ENCODE peak calls at places on chromosomes 6 and 20, in six cellular contexts. A, W, Z, O, T and S are unnamed samples.

GRCh38 chr6:75481394-75481793 is 12.2 kb downstream of the FILIP1 start:
- DNase-seq in W (no peak), O (peak), Z (no peak), A (no peak), T (no peak), S (no peak)

GRCh38 chr20:35503281-35503680 is 26.2 kb downstream of the C20orf173 start:
- DNase-seq in W (no peak), Z (no peak), A (no peak), O (no peak), T (no peak), S (no peak)

GRCh38 chr6:7190791-7191190 is 83.0 kb downstream of the RREB1 start:
- DNase-seq in W (no peak), Z (no peak), O (no peak), T (no peak), A (no peak), S (no peak)

GRCh38 chr20:61045091-61045490 is 207.0 kb upstream of the CDH4 start:
- DNase-seq in Z (no peak), O (no peak), A (no peak), W (no peak), T (no peak), S (no peak)

GRCh38 chr6:71733970-71734899 is 152.1 kb upstream of the RIMS1 start:
- DNase-seq in W (no peak), T (no peak), A (no peak), O (no peak), Z (peak), S (no peak)

GRCh38 chr6:82144852-82145332 is 102.7 kb downstream of the IBTK start:
- DNase-seq in Z (peak), T (peak), W (peak), A (no peak), O (peak), S (no peak)

GRCh38 chr20:53582574-53583351 is 10.9 kb downstream of the ZNF217 start:
- DNase-seq in A (no peak), Z (peak), W (no peak), T (no peak), O (peak), S (no peak)

GRCh38 chr20:18904624-18905023 is 91.0 kb downstream of the SCP2D1 start:
- DNase-seq in A (peak), O (no peak), Z (no peak), W (no peak), T (no peak), S (no peak)

GRCh38 chr6:134741193-134741521 is 208.7 kb downstream of the ALDH8A1 start:
- DNase-seq in T (no peak), Z (no peak), O (no peak), W (peak), A (peak), S (no peak)

GRCh38 chr6:158934157-158934556 is 65.8 kb downstream of the RSPH3 start:
- DNase-seq in O (no peak), W (no peak), T (no peak), A (no peak), Z (no peak), S (no peak)

GRCh38 chr6:148997863-148998262 is 251.0 kb downstream of the UST start:
- DNase-seq in W (no peak), A (no peak), T (no peak), Z (no peak), O (no peak), S (no peak)

GRCh38 chr20:20211988-20212518 is 155.9 kb upstream of the INSM1 start:
- DNase-seq in T (no peak), Z (no peak), A (no peak), O (no peak), W (no peak), S (no peak)

DNA sequence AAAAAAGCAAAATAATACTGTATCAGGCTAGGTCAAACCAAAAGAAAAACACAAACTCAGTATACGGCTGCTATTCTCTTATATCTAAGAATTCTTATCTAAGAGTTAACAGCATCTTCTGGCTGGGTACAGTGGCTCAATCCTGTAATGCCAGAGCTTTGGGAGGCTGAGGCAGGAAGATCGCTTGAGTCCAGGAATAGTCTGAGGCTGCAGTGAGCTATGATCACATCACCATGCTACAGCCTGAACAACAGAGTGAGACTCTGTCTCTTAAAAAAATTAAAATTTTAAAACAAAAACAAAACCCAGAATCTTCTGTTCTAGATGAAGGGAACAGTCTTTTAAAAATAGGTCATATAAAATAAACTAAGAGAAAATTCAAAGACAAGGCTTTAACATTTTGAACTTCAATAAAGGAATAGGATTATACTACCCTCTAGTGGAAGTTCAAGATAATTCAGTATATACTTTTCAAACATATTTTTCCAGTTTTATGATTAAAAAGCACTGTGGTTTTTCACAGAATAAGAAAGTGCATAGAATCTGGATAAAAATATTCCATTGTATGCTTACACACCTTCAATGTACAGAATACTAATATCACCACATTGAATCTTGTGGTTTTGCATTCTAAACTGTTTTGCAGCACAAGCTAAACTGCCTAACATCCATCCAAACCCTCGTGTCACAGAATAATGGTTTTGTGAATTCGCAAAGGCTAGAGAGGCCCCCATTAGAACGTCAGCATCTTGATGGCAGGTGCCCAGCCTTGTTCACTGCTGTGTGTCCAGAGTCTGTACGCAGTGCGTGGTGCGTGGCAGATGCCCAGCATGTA is 39.3 kb downstream of the DTNBP1 start:
- DNase-seq in Z (no peak), T (no peak), O (no peak), A (no peak), W (no peak), S (no peak)
- TF ChIP-seq CTCF in Z (peak), T (peak), O (peak), A (peak), W (peak), S (peak)

DNA sequence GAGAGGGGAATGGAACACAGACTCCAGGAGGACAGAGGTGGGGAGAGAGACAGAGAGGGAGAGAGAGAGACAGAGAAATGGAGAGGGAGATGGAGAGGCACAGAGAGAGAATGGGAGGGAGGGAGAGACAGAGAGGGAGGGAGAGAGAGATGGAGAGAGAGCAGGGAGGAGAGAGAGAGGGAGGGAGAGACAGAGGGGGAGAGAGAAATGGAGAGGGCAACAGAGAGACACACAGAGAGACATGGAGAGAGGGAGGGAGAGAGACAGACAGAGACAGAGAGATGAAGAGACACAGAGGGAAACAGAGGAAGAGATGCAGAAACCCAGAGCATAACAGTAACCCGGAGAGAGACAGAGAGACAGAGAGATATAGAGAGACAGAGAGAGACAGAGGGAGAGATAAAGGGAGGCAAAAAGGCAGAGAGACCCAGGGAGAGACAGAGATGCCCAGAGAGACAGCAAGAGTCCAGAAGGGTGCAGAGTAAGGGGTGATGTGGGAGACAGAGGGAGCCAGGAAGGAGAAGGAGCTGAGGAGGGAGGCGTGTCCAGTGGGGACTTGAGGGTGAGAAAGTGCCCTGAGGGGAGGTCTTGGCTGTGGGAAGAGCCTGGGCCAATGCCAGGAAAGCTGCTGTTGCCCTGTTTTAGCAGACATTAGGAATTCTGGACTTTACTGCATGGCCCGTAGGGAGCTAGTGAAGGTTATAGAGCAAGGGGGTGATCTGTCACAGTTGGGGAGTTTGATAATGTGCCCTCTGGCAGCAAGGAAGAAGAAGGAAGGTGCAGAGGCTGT is 78.3 kb downstream of the SRC start:
- DNase-seq in W (no peak), T (no peak), Z (no peak), O (no peak), A (no peak), S (no peak)
- TF ChIP-seq CTCF in W (no peak), T (no peak), Z (no peak), O (no peak), A (no peak), S (no peak)

DNA sequence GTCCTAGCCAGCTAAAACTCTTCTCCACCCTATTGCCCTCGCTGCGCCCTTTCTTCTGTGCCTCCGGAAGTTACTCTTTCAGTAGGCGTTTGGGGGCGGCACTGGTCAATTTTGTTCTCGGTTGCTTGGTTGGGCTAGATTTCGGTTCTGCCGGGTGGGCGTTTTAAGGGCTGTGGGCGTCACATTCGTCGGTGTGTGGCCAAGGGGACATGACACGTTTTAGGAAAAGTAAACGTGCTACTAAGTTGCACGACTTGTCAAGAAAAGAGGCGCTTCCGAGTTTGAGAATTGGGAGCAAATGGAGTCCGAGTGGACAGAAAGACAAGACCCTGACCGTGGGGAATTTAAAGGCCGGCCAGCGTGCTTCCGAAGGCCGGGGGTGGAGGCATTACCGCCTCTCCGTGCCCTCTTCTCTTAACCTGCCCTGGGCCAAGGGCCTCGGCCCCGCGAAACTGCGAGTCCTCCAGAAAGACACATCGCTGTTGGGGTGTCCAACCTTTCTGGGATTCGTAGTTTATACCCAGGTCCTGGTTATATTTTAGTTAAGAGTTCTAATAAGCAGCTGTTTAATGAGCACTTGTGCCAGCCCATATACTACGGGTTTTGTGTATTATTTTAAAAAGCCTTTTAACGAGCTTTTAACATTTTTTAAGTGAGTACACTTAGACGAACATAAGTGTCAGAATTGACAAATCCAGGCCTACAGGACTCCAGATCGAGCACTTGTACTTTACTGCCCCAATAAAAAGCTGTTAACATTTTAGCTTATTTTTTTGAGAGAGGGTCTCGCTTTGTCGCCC is 664 bp upstream of the BAG6 start:
- DNase-seq in A (peak), Z (no peak), O (no peak), T (peak), W (peak), S (no peak)
- TF ChIP-seq CTCF in A (no peak), Z (no peak), O (no peak), T (no peak), W (no peak), S (no peak)

DNA sequence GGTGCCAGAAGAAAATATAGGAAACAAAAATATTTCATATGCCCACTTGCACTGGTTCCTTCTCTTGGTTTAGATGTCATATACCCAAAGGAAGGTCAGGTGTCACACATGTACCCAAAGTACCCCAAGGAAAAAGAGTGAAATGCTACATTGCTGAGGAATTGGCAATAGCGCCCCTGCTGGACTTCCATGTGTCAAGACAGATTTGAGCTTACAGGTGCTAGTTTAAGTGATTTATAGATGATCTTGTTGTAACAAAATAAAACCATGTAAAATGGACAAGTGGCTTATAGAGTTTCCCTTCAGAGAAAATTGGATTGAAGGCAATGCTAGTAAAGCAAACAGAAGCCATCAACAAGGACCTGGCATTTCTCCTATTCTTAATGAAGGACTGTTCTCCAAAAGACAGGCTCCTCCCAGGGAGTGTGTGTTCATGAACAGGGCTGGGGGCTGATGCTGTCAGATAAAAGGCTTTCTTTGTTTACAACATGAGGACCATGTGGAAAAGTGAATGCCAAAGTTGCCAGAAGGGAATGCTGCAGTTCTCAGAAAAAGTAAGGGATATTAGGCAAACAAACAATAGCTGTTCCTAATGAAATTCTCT is 64.3 kb upstream of the PAK5 start:
- DNase-seq in A (peak), O (no peak), Z (no peak), W (no peak), T (no peak), S (no peak)
- TF ChIP-seq CTCF in A (peak), O (peak), Z (peak), W (no peak), T (no peak), S (no peak)

GRCh38 chr6:40555092-40555491 is 32.1 kb downstream of the LRFN2 start:
- DNase-seq in T (no peak), A (no peak), W (no peak), O (no peak), Z (no peak), S (no peak)

GRCh38 chr6:40552926-40553325 is 34.2 kb downstream of the LRFN2 start:
- DNase-seq in O (no peak), T (no peak), A (no peak), Z (no peak), W (no peak), S (no peak)

GRCh38 chr6:40545954-40546353 is 41.2 kb downstream of the LRFN2 start:
- DNase-seq in A (no peak), Z (no peak), O (no peak), T (no peak), W (no peak), S (no peak)

GRCh38 chr6:40551966-40552365 is 35.2 kb downstream of the LRFN2 start:
- DNase-seq in T (no peak), W (no peak), O (no peak), Z (no peak), A (no peak), S (no peak)

GRCh38 chr6:40550096-40550731 is 37.0 kb downstream of the LRFN2 start:
- DNase-seq in O (peak), W (no peak), A (peak), T (peak), Z (peak), S (no peak)
- TF ChIP-seq CTCF in O (peak), W (peak), A (peak), T (peak), Z (peak), S (peak)